ENCODE peak calls at places on chromosomes 6 and 20, in eight cellular contexts. One of them, this sample, is unnamed.

GRCh38 chr20:7637184-7637583 is 303.1 kb downstream of the HAO1 start:
- DNase-seq in pancreas: no peak
- DNase-seq in CD4-positive, alpha-beta memory T cell: no peak
- DNase-seq in heart left ventricle: no peak
- DNase-seq in fibroblast of the aortic adventitia: peak
- DNase-seq in cardiac fibroblast: peak
- DNase-seq in epithelial cell of esophagus: peak
- DNase-seq in tibial artery: no peak
- DNase-seq in this sample: no peak

GRCh38 chr6:112549749-112550148 is 202.6 kb downstream of the RFPL4B start:
- DNase-seq in pancreas: no peak
- DNase-seq in CD4-positive, alpha-beta memory T cell: no peak
- DNase-seq in heart left ventricle: no peak
- DNase-seq in fibroblast of the aortic adventitia: no peak
- DNase-seq in cardiac fibroblast: no peak
- DNase-seq in epithelial cell of esophagus: no peak
- DNase-seq in tibial artery: no peak
- DNase-seq in this sample: no peak

GRCh38 chr6:50180646-50181045 is 130.9 kb upstream of the DEFB112 start:
- DNase-seq in pancreas: no peak
- DNase-seq in CD4-positive, alpha-beta memory T cell: no peak
- DNase-seq in heart left ventricle: no peak
- DNase-seq in fibroblast of the aortic adventitia: no peak
- DNase-seq in cardiac fibroblast: no peak
- DNase-seq in epithelial cell of esophagus: no peak
- DNase-seq in tibial artery: no peak
- DNase-seq in this sample: no peak

GRCh38 chr6:179340-179950 is 112.8 kb upstream of the DUSP22 start:
- DNase-seq in pancreas: no peak
- DNase-seq in CD4-positive, alpha-beta memory T cell: no peak
- DNase-seq in heart left ventricle: no peak
- DNase-seq in fibroblast of the aortic adventitia: no peak
- DNase-seq in cardiac fibroblast: no peak
- DNase-seq in epithelial cell of esophagus: no peak
- DNase-seq in tibial artery: no peak
- DNase-seq in this sample: no peak

GRCh38 chr6:35089935-35090505 is 51.1 kb downstream of the TCP11 start:
- DNase-seq in pancreas: no peak
- DNase-seq in CD4-positive, alpha-beta memory T cell: no peak
- DNase-seq in heart left ventricle: no peak
- DNase-seq in fibroblast of the aortic adventitia: peak
- DNase-seq in cardiac fibroblast: peak
- DNase-seq in epithelial cell of esophagus: peak
- DNase-seq in tibial artery: no peak
- DNase-seq in this sample: peak

GRCh38 chr6:168865-169455 is 123.3 kb upstream of the DUSP22 start:
- DNase-seq in pancreas: no peak
- DNase-seq in CD4-positive, alpha-beta memory T cell: peak
- DNase-seq in heart left ventricle: no peak
- DNase-seq in fibroblast of the aortic adventitia: peak
- DNase-seq in cardiac fibroblast: peak
- DNase-seq in epithelial cell of esophagus: peak
- DNase-seq in tibial artery: no peak
- DNase-seq in this sample: peak

GRCh38 chr6:139996253-139996834 is 621.9 kb upstream of the CITED2 start:
- DNase-seq in pancreas: no peak
- DNase-seq in CD4-positive, alpha-beta memory T cell: no peak
- DNase-seq in heart left ventricle: no peak
- DNase-seq in fibroblast of the aortic adventitia: no peak
- DNase-seq in cardiac fibroblast: no peak
- DNase-seq in epithelial cell of esophagus: peak
- DNase-seq in tibial artery: no peak
- DNase-seq in this sample: no peak

GRCh38 chr6:132792510-132792909 is 5.9 kb downstream of the SLC18B1 start:
- DNase-seq in pancreas: no peak
- DNase-seq in CD4-positive, alpha-beta memory T cell: no peak
- DNase-seq in heart left ventricle: no peak
- DNase-seq in fibroblast of the aortic adventitia: no peak
- DNase-seq in cardiac fibroblast: no peak
- DNase-seq in epithelial cell of esophagus: no peak
- DNase-seq in tibial artery: no peak
- DNase-seq in this sample: no peak

GRCh38 chr20:61437280-61438206 is 185.5 kb downstream of the CDH4 start:
- DNase-seq in pancreas: no peak
- DNase-seq in CD4-positive, alpha-beta memory T cell: no peak
- DNase-seq in heart left ventricle: no peak
- DNase-seq in fibroblast of the aortic adventitia: peak
- DNase-seq in cardiac fibroblast: peak
- DNase-seq in epithelial cell of esophagus: peak
- DNase-seq in tibial artery: no peak
- DNase-seq in this sample: peak

GRCh38 chr6:24929255-24929654 is 6.5 kb downstream of the RIPOR2 start:
- DNase-seq in pancreas: no peak
- DNase-seq in CD4-positive, alpha-beta memory T cell: no peak
- DNase-seq in heart left ventricle: no peak
- DNase-seq in fibroblast of the aortic adventitia: no peak
- DNase-seq in cardiac fibroblast: no peak
- DNase-seq in epithelial cell of esophagus: no peak
- DNase-seq in tibial artery: no peak
- DNase-seq in this sample: no peak

GRCh38 chr6:12324741-12325140 is 34.6 kb downstream of the EDN1 start:
- DNase-seq in pancreas: no peak
- DNase-seq in CD4-positive, alpha-beta memory T cell: no peak
- DNase-seq in heart left ventricle: no peak
- DNase-seq in fibroblast of the aortic adventitia: no peak
- DNase-seq in cardiac fibroblast: no peak
- DNase-seq in epithelial cell of esophagus: peak
- DNase-seq in tibial artery: no peak
- DNase-seq in this sample: no peak

GRCh38 chr6:136225496-136225895 is 24.6 kb downstream of the MTFR2 start:
- DNase-seq in pancreas: no peak
- DNase-seq in CD4-positive, alpha-beta memory T cell: no peak
- DNase-seq in heart left ventricle: no peak
- DNase-seq in fibroblast of the aortic adventitia: no peak
- DNase-seq in cardiac fibroblast: no peak
- DNase-seq in epithelial cell of esophagus: peak
- DNase-seq in tibial artery: no peak
- DNase-seq in this sample: no peak

GRCh38 chr20:17357238-17357637 is 130.4 kb downstream of the PCSK2 start:
- DNase-seq in pancreas: no peak
- DNase-seq in CD4-positive, alpha-beta memory T cell: no peak
- DNase-seq in heart left ventricle: no peak
- DNase-seq in fibroblast of the aortic adventitia: no peak
- DNase-seq in cardiac fibroblast: no peak
- DNase-seq in epithelial cell of esophagus: no peak
- DNase-seq in tibial artery: no peak
- DNase-seq in this sample: no peak
- H3K4me3 ChIP-seq in pancreas: no peak
- H3K4me3 ChIP-seq in CD4-positive, alpha-beta memory T cell: no peak
- H3K4me3 ChIP-seq in heart left ventricle: no peak
- H3K4me3 ChIP-seq in fibroblast of the aortic adventitia: no peak
- H3K4me3 ChIP-seq in cardiac fibroblast: no peak
- H3K4me3 ChIP-seq in epithelial cell of esophagus: no peak
- H3K4me3 ChIP-seq in tibial artery: no peak
- H3K4me3 ChIP-seq in this sample: no peak

GRCh38 chr20:49282584-49283171 is 4.8 kb upstream of the ZNFX1 start:
- DNase-seq in pancreas: no peak
- DNase-seq in CD4-positive, alpha-beta memory T cell: no peak
- DNase-seq in heart left ventricle: no peak
- DNase-seq in fibroblast of the aortic adventitia: no peak
- DNase-seq in cardiac fibroblast: no peak
- DNase-seq in epithelial cell of esophagus: no peak
- DNase-seq in tibial artery: no peak
- DNase-seq in this sample: no peak
- H3K4me3 ChIP-seq in pancreas: no peak
- H3K4me3 ChIP-seq in CD4-positive, alpha-beta memory T cell: peak
- H3K4me3 ChIP-seq in heart left ventricle: peak
- H3K4me3 ChIP-seq in fibroblast of the aortic adventitia: peak
- H3K4me3 ChIP-seq in cardiac fibroblast: peak
- H3K4me3 ChIP-seq in epithelial cell of esophagus: peak
- H3K4me3 ChIP-seq in tibial artery: no peak
- H3K4me3 ChIP-seq in this sample: peak

DNA sequence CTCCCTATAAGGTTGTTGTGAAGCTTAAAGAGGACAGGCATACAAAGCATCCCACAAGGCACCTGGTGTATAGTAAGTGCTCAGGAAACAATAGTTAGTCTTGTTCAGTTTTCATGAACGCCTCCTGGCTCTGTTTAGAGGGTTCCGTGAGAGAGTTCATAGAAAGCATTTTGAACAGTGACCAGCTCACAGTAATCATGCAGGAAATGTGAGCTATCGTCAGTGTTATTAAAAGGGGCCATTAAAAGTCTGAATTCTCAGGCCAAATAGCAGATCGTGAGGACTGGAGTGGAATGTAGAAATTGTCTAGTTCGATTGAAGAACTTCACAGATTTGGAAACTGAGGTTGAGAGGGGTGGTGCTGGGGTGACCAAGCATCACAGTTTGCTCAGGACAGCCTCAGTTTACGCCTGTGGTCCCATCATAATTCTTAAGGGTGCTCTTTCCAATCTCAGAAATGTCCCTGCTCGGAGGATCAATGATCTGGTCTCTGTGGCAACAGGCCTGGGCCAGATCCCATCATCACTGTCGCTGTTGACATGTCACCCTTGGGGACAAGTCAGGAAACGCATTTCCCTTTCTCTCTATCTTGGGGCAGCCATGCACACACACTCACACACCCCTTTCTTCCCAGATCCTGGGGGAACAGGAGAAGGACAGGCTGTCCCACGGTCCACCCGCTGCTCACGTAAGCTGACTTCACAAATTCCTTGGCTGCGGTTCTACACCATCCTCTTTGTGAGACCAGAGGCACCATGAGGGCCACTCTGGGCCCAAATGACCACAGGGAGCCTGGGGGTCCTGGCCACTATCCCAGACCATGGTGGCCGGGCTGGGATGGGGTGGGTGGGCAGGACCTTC is 7.2 kb downstream of the TGM2 start:
- DNase-seq in pancreas: no peak
- DNase-seq in CD4-positive, alpha-beta memory T cell: no peak
- DNase-seq in heart left ventricle: no peak
- DNase-seq in fibroblast of the aortic adventitia: peak
- DNase-seq in cardiac fibroblast: peak
- DNase-seq in epithelial cell of esophagus: no peak
- DNase-seq in tibial artery: no peak
- DNase-seq in this sample: no peak
- H3K4me3 ChIP-seq in pancreas: no peak
- H3K4me3 ChIP-seq in CD4-positive, alpha-beta memory T cell: no peak
- H3K4me3 ChIP-seq in heart left ventricle: no peak
- H3K4me3 ChIP-seq in fibroblast of the aortic adventitia: no peak
- H3K4me3 ChIP-seq in cardiac fibroblast: no peak
- H3K4me3 ChIP-seq in epithelial cell of esophagus: no peak
- H3K4me3 ChIP-seq in tibial artery: no peak
- H3K4me3 ChIP-seq in this sample: no peak

GRCh38 chr6:151590742-151591141 is 96.9 kb downstream of the CCDC170 start:
- DNase-seq in pancreas: no peak
- DNase-seq in CD4-positive, alpha-beta memory T cell: no peak
- DNase-seq in heart left ventricle: no peak
- DNase-seq in fibroblast of the aortic adventitia: no peak
- DNase-seq in cardiac fibroblast: no peak
- DNase-seq in epithelial cell of esophagus: no peak
- DNase-seq in tibial artery: no peak
- DNase-seq in this sample: no peak
- H3K4me3 ChIP-seq in pancreas: no peak
- H3K4me3 ChIP-seq in CD4-positive, alpha-beta memory T cell: no peak
- H3K4me3 ChIP-seq in heart left ventricle: no peak
- H3K4me3 ChIP-seq in fibroblast of the aortic adventitia: no peak
- H3K4me3 ChIP-seq in cardiac fibroblast: no peak
- H3K4me3 ChIP-seq in epithelial cell of esophagus: no peak
- H3K4me3 ChIP-seq in tibial artery: no peak
- H3K4me3 ChIP-seq in this sample: no peak

GRCh38 chr6:158905277-158905676 is 86.1 kb upstream of the EZR start:
- DNase-seq in pancreas: no peak
- DNase-seq in CD4-positive, alpha-beta memory T cell: no peak
- DNase-seq in heart left ventricle: no peak
- DNase-seq in fibroblast of the aortic adventitia: no peak
- DNase-seq in cardiac fibroblast: no peak
- DNase-seq in epithelial cell of esophagus: peak
- DNase-seq in tibial artery: no peak
- DNase-seq in this sample: no peak

GRCh38 chr6:158906926-158907325 is 87.8 kb upstream of the EZR start:
- DNase-seq in pancreas: no peak
- DNase-seq in CD4-positive, alpha-beta memory T cell: no peak
- DNase-seq in heart left ventricle: no peak
- DNase-seq in fibroblast of the aortic adventitia: no peak
- DNase-seq in cardiac fibroblast: no peak
- DNase-seq in epithelial cell of esophagus: peak
- DNase-seq in tibial artery: no peak
- DNase-seq in this sample: no peak

GRCh38 chr6:158900614-158901312 is 81.6 kb upstream of the EZR start:
- DNase-seq in pancreas: no peak
- DNase-seq in CD4-positive, alpha-beta memory T cell: no peak
- DNase-seq in heart left ventricle: no peak
- DNase-seq in fibroblast of the aortic adventitia: no peak
- DNase-seq in cardiac fibroblast: no peak
- DNase-seq in epithelial cell of esophagus: no peak
- DNase-seq in tibial artery: no peak
- DNase-seq in this sample: no peak

GRCh38 chr6:158907931-158908330 is 88.8 kb upstream of the EZR start:
- DNase-seq in pancreas: no peak
- DNase-seq in CD4-positive, alpha-beta memory T cell: no peak
- DNase-seq in heart left ventricle: no peak
- DNase-seq in fibroblast of the aortic adventitia: no peak
- DNase-seq in cardiac fibroblast: no peak
- DNase-seq in epithelial cell of esophagus: peak
- DNase-seq in tibial artery: no peak
- DNase-seq in this sample: no peak

GRCh38 chr6:158903801-158904200 is 84.6 kb upstream of the EZR start:
- DNase-seq in pancreas: no peak
- DNase-seq in CD4-positive, alpha-beta memory T cell: no peak
- DNase-seq in heart left ventricle: no peak
- DNase-seq in fibroblast of the aortic adventitia: no peak
- DNase-seq in cardiac fibroblast: no peak
- DNase-seq in epithelial cell of esophagus: no peak
- DNase-seq in tibial artery: no peak
- DNase-seq in this sample: no peak
- H3K4me3 ChIP-seq in pancreas: no peak
- H3K4me3 ChIP-seq in CD4-positive, alpha-beta memory T cell: no peak
- H3K4me3 ChIP-seq in heart left ventricle: no peak
- H3K4me3 ChIP-seq in fibroblast of the aortic adventitia: no peak
- H3K4me3 ChIP-seq in cardiac fibroblast: no peak
- H3K4me3 ChIP-seq in epithelial cell of esophagus: no peak
- H3K4me3 ChIP-seq in tibial artery: no peak
- H3K4me3 ChIP-seq in this sample: no peak

This sample was measured in astrocyte.